ENCODE peak calls at places on chromosome 7, in four cellular contexts. V is fibroblast of pulmonary artery, B is GM06990, J is BE2C. Y is an unnamed sample.

GRCh38 chr7:133561361-133561760 is 308.5 kb downstream of the EXOC4 start:
- DNase-seq in V (no peak), B (no peak), J (no peak), Y (no peak)

GRCh38 chr7:53642361-53642760 is 606.9 kb downstream of the POM121L12 start:
- DNase-seq in V (no peak), B (no peak), J (no peak), Y (no peak)

GRCh38 chr7:1567082-1567771 is 2.6 kb downstream of the PSMG3 start:
- DNase-seq in V (no peak), B (no peak), J (no peak), Y (no peak)

GRCh38 chr7:151888716-151889115 is 11.8 kb upstream of the PRKAG2 start:
- DNase-seq in V (no peak), B (no peak), J (no peak), Y (peak; percentile 5)

GRCh38 chr7:28180031-28180363 is 598 bp downstream of the JAZF1 start:
- DNase-seq in V (no peak), B (no peak), J (no peak), Y (no peak)

GRCh38 chr7:12653127-12653917 is 34.1 kb upstream of the ARL4A start:
- DNase-seq in V (peak; percentile 23), B (no peak), J (no peak), Y (no peak)

GRCh38 chr7:123725586-123726171 is 23.1 kb downstream of the WASL start:
- DNase-seq in V (no peak), B (no peak), J (no peak), Y (no peak)

GRCh38 chr7:37364871-37365270 is 83.8 kb downstream of the ELMO1 start:
- DNase-seq in V (no peak), B (no peak), J (no peak), Y (no peak)

GRCh38 chr7:76423666-76424412 is 911 bp upstream of the ZP3 start:
- DNase-seq in V (peak; percentile 13), B (no peak), J (no peak), Y (no peak)

GRCh38 chr7:38317457-38318037 is 44.1 kb upstream of the TARP start:
- DNase-seq in V (no peak), B (no peak), J (no peak), Y (no peak)

GRCh38 chr7:11727864-11728263 is 104.1 kb downstream of the THSD7A start:
- DNase-seq in V (peak; percentile 29), B (no peak), J (no peak), Y (no peak)

GRCh38 chr7:94908204-94909022 is 1.0 kb downstream of the PPP1R9A start:
- DNase-seq in V (peak; percentile 14), B (peak; percentile 4), J (no peak), Y (no peak)

GRCh38 chr7:38524786-38525185 is 106.4 kb downstream of the AMPH start:
- DNase-seq in V (no peak), B (no peak), J (no peak), Y (no peak)

GRCh38 chr7:99102809-99103690 is 40.9 kb downstream of the SMURF1 start:
- DNase-seq in V (peak; percentile 54), B (peak; percentile 44), J (no peak), Y (no peak)

GRCh38 chr7:41788556-41788955 is 85.7 kb upstream of the INHBA start:
- DNase-seq in V (no peak), B (no peak), J (no peak), Y (no peak)

GRCh38 chr7:46725838-46726237 is 804.8 kb upstream of the IGFBP3 start:
- DNase-seq in V (peak; percentile 65), B (no peak), J (no peak), Y (no peak)

GRCh38 chr7:127474457-127474856 is 81.9 kb upstream of the ZNF800 start:
- DNase-seq in V (peak; percentile 14), B (no peak), J (no peak), Y (no peak)

GRCh38 chr7:155911471-155912105 is 99.3 kb upstream of the SHH start:
- DNase-seq in V (no peak), B (no peak), J (no peak), Y (no peak)

GRCh38 chr7:87475359-87476178 is at the start of gene ABCB4:
- DNase-seq in V (no peak), B (peak; percentile 52), J (peak; percentile 49), Y (peak; percentile 50)

GRCh38 chr7:56063882-56064625 is at the start of gene SUMF2:
- DNase-seq in V (peak; percentile 88), B (peak; percentile 94), J (peak; percentile 93), Y (peak; percentile 91)
- TF ChIP-seq CTCF in V (peak; percentile 5), B (no peak), J (peak; percentile 9), Y (no peak)

GRCh38 chr7:70044525-70044924 is 446.2 kb downstream of the AUTS2 start:
- DNase-seq in V (no peak), B (no peak), J (no peak), Y (no peak)

GRCh38 chr7:70044064-70044463 is 445.8 kb downstream of the AUTS2 start:
- DNase-seq in V (no peak), B (no peak), J (peak; percentile 53), Y (no peak)

GRCh38 chr7:70043139-70043538 is 444.9 kb downstream of the AUTS2 start:
- DNase-seq in V (no peak), B (no peak), J (no peak), Y (no peak)

GRCh38 chr7:70040971-70041766 is 442.9 kb downstream of the AUTS2 start:
- DNase-seq in V (peak; percentile 40), B (no peak), J (no peak), Y (no peak)

DNA sequence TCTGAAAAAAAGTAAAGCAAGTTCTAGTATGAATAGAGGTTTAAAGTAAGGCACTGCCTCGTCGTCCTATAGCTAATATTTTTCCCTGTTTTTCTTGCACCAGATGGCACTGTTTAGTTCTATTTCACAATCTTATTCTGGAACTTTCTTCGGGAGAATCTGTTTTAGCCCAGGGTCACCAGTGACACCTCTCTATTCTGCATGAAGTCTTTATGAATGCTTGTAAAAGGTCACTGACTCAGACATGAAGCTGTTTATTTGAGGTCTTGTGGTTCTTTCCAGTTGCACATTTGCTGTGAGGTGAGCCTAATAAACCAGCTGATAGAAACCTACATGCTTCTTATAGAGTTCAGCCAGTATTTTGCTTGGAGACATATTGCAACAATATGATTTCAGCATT is 444.3 kb downstream of the AUTS2 start:
- DNase-seq in V (peak; percentile 21), B (no peak), J (no peak), Y (no peak)
- TF ChIP-seq CTCF in V (peak; percentile 10), B (no peak), J (peak; percentile 55), Y (no peak)

GRCh38 chr7:138726288-138726687 is 25.1 kb upstream of the SVOPL start:
- DNase-seq in V (no peak), B (no peak), J (no peak), Y (no peak)
- TF ChIP-seq CTCF in V (no peak), B (peak; percentile 29), J (peak; percentile 34), Y (no peak)

DNA sequence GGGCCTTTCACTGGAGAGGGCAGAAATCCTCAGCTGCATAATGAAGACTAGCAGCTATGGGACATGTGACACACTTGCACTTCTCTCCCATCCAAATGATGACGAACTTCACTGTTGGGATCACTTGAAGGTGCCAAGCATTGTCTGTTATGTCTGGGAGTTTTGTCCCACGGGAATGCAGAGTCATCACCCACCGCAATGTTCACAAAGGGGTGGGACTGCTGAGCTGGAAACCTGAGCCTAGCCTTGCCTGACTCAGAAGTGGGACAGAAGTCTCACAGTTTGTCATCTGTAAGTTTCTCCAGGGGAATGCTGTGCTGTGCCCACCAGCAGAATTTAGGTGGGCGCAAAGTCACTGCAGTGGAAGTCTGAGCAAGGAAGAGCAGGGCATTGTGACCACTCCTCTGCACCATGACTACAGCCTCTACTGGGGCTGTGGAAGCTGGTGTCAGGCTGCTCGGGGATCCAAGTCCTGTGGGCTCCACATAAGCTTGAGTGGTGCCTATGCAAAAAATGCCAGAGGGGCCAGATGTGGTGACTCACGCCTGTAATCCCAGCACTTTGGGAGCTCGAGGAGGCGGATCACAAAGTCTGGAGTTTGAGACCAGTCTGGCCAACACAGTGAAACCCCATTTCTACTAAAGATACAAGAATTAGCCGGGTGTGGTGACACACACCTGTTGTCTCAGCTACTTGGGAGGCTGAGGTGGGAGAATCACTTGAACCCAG is 472.0 kb upstream of the CNTNAP2 start:
- DNase-seq in V (no peak), B (no peak), J (no peak), Y (no peak)
- TF ChIP-seq CTCF in V (no peak), B (no peak), J (no peak), Y (no peak)

DNA sequence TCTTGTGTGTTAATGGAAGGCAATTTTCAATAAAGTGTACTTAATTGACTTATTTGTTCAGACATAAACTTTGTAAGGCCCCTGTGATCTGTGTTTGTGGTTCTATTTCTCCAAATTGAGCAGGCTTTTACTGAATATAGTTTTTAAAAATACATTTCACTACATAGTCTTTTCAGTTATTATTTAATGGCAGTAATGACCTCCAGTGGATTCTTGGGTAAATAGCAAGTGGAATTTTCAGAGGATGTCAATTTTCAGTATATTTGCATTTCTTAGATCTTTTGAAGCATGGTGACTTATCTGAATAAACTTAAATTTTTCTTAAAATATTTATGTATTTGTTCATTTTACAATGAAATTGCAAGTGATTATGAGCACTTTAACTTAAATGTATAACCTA is 203.1 kb upstream of the PCLO start:
- DNase-seq in V (peak; percentile 33), B (no peak), J (no peak), Y (no peak)
- TF ChIP-seq CTCF in V (peak; percentile 33), B (no peak), J (peak; percentile 43), Y (no peak)

GRCh38 chr7:371119-371778 is 81.3 kb downstream of the FOXL3 start:
- DNase-seq in V (no peak), B (no peak), J (peak; percentile 31), Y (peak; percentile 14)

GRCh38 chr7:368651-369475 is 78.9 kb downstream of the FOXL3 start:
- DNase-seq in V (no peak), B (no peak), J (peak; percentile 4), Y (no peak)

GRCh38 chr7:369476-369980 is 79.6 kb downstream of the FOXL3 start:
- DNase-seq in V (no peak), B (no peak), J (peak; percentile 7), Y (no peak)

GRCh38 chr7:370775-371118 is 80.8 kb downstream of the FOXL3 start:
- DNase-seq in V (no peak), B (no peak), J (peak; percentile 3), Y (no peak)

GRCh38 chr7:369981-370621 is 80.1 kb downstream of the FOXL3 start:
- DNase-seq in V (no peak), B (no peak), J (peak; percentile 2), Y (peak; percentile 11)
- TF ChIP-seq CTCF in V (no peak), B (no peak), J (no peak), Y (no peak)

GRCh38 chr7:14305233-14305866 is 315.9 kb upstream of the ETV1 start:
- DNase-seq in V (peak; percentile 1), B (no peak), J (peak; percentile 25), Y (no peak)
- TF ChIP-seq CTCF in V (no peak), B (no peak), J (peak; percentile 17), Y (no peak)

GRCh38 chr7:3673524-3673923 is 372.5 kb downstream of the SDK1 start:
- DNase-seq in V (peak; percentile 35), B (no peak), J (peak; percentile 40), Y (no peak)
- TF ChIP-seq CTCF in V (peak; percentile 44), B (peak; percentile 20), J (peak; percentile 38), Y (no peak)